ENCODE peak calls at places on chromosomes 7 and 10, in four cellular contexts. One of them, this sample, is unnamed.

GRCh38 chr10:79063661-79064490 is 4.9 kb upstream of the ZMIZ1 start:
- DNase-seq in effector memory CD4-positive, alpha-beta T cell: no peak
- DNase-seq in endothelial cell of umbilical vein: no peak
- DNase-seq in CD8-positive, alpha-beta T cell: no peak
- DNase-seq in this sample: peak; percentile 72

GRCh38 chr10:77673086-77673485 is 35.5 kb upstream of the KCNMA1 start:
- DNase-seq in effector memory CD4-positive, alpha-beta T cell: no peak
- DNase-seq in endothelial cell of umbilical vein: no peak
- DNase-seq in CD8-positive, alpha-beta T cell: no peak
- DNase-seq in this sample: no peak

GRCh38 chr7:39811161-39811614 is 138.9 kb upstream of the CDK13 start:
- DNase-seq in effector memory CD4-positive, alpha-beta T cell: no peak
- DNase-seq in endothelial cell of umbilical vein: no peak
- DNase-seq in CD8-positive, alpha-beta T cell: no peak
- DNase-seq in this sample: no peak

GRCh38 chr7:47440320-47440719 is 141.6 kb downstream of the TNS3 start:
- DNase-seq in effector memory CD4-positive, alpha-beta T cell: no peak
- DNase-seq in endothelial cell of umbilical vein: no peak
- DNase-seq in CD8-positive, alpha-beta T cell: no peak
- DNase-seq in this sample: no peak

GRCh38 chr10:34364253-34365037 is 450.7 kb downstream of the PARD3 start:
- DNase-seq in effector memory CD4-positive, alpha-beta T cell: no peak
- DNase-seq in endothelial cell of umbilical vein: no peak
- DNase-seq in CD8-positive, alpha-beta T cell: no peak
- DNase-seq in this sample: no peak

GRCh38 chr10:58950618-58951017 is 225.8 kb upstream of the PHYHIPL start:
- DNase-seq in effector memory CD4-positive, alpha-beta T cell: no peak
- DNase-seq in endothelial cell of umbilical vein: no peak
- DNase-seq in CD8-positive, alpha-beta T cell: no peak
- DNase-seq in this sample: no peak

GRCh38 chr7:105799677-105800076 is 76.7 kb downstream of the ATXN7L1 start:
- DNase-seq in effector memory CD4-positive, alpha-beta T cell: no peak
- DNase-seq in endothelial cell of umbilical vein: no peak
- DNase-seq in CD8-positive, alpha-beta T cell: no peak
- DNase-seq in this sample: no peak

GRCh38 chr10:92920866-92921265 is 72.5 kb downstream of the EXOC6 start:
- DNase-seq in effector memory CD4-positive, alpha-beta T cell: no peak
- DNase-seq in endothelial cell of umbilical vein: no peak
- DNase-seq in CD8-positive, alpha-beta T cell: no peak
- DNase-seq in this sample: no peak

GRCh38 chr7:106116162-106116704 is 4.1 kb upstream of the SYPL1 start:
- DNase-seq in effector memory CD4-positive, alpha-beta T cell: no peak
- DNase-seq in endothelial cell of umbilical vein: no peak
- DNase-seq in CD8-positive, alpha-beta T cell: no peak
- DNase-seq in this sample: no peak

GRCh38 chr7:91041901-91042457 is 222.3 kb upstream of the FZD1 start:
- DNase-seq in effector memory CD4-positive, alpha-beta T cell: no peak
- DNase-seq in endothelial cell of umbilical vein: no peak
- DNase-seq in CD8-positive, alpha-beta T cell: no peak
- DNase-seq in this sample: no peak

GRCh38 chr10:131277278-131277677 is 34.2 kb downstream of the TCERG1L start:
- DNase-seq in effector memory CD4-positive, alpha-beta T cell: no peak
- DNase-seq in endothelial cell of umbilical vein: no peak
- DNase-seq in CD8-positive, alpha-beta T cell: no peak
- DNase-seq in this sample: no peak

GRCh38 chr7:10708447-10708846 is 265.2 kb upstream of the PHF14 start:
- DNase-seq in effector memory CD4-positive, alpha-beta T cell: no peak
- DNase-seq in endothelial cell of umbilical vein: no peak
- DNase-seq in CD8-positive, alpha-beta T cell: no peak
- DNase-seq in this sample: no peak

GRCh38 chr10:112739219-112739969 is 210.7 kb upstream of the TCF7L2 start:
- DNase-seq in effector memory CD4-positive, alpha-beta T cell: no peak
- DNase-seq in endothelial cell of umbilical vein: no peak
- DNase-seq in CD8-positive, alpha-beta T cell: no peak
- DNase-seq in this sample: no peak

GRCh38 chr10:55223352-55223751 is 422.3 kb upstream of the PCDH15 start:
- DNase-seq in effector memory CD4-positive, alpha-beta T cell: no peak
- DNase-seq in endothelial cell of umbilical vein: no peak
- DNase-seq in CD8-positive, alpha-beta T cell: no peak
- DNase-seq in this sample: no peak

GRCh38 chr10:118753331-118753730 is 1.4 kb downstream of the CACUL1 start:
- DNase-seq in effector memory CD4-positive, alpha-beta T cell: no peak
- DNase-seq in endothelial cell of umbilical vein: peak; percentile 22
- DNase-seq in CD8-positive, alpha-beta T cell: no peak
- DNase-seq in this sample: no peak

GRCh38 chr10:109887272-109887671 is 36.0 kb downstream of the XPNPEP1 start:
- DNase-seq in effector memory CD4-positive, alpha-beta T cell: no peak
- DNase-seq in endothelial cell of umbilical vein: no peak
- DNase-seq in CD8-positive, alpha-beta T cell: no peak
- DNase-seq in this sample: no peak

GRCh38 chr7:19327011-19327410 is 181.8 kb upstream of the FERD3L start:
- DNase-seq in effector memory CD4-positive, alpha-beta T cell: no peak
- DNase-seq in endothelial cell of umbilical vein: peak; percentile 90
- DNase-seq in CD8-positive, alpha-beta T cell: no peak
- DNase-seq in this sample: no peak

GRCh38 chr10:110042181-110042580 is 34.4 kb downstream of the ADD3 start:
- DNase-seq in effector memory CD4-positive, alpha-beta T cell: no peak
- DNase-seq in endothelial cell of umbilical vein: peak; percentile 68
- DNase-seq in CD8-positive, alpha-beta T cell: no peak
- DNase-seq in this sample: no peak

GRCh38 chr7:158413962-158414961 is 173.4 kb downstream of the PTPRN2 start:
- DNase-seq in effector memory CD4-positive, alpha-beta T cell: no peak
- DNase-seq in endothelial cell of umbilical vein: no peak
- DNase-seq in CD8-positive, alpha-beta T cell: no peak
- DNase-seq in this sample: no peak

GRCh38 chr10:118969014-118969413 is 60.5 kb upstream of the NANOS1 start:
- DNase-seq in effector memory CD4-positive, alpha-beta T cell: no peak
- DNase-seq in endothelial cell of umbilical vein: no peak
- DNase-seq in CD8-positive, alpha-beta T cell: no peak
- DNase-seq in this sample: no peak

GRCh38 chr7:45171946-45172345 is 14.4 kb downstream of the RAMP3 start:
- DNase-seq in effector memory CD4-positive, alpha-beta T cell: no peak
- DNase-seq in endothelial cell of umbilical vein: no peak
- DNase-seq in CD8-positive, alpha-beta T cell: no peak
- DNase-seq in this sample: no peak

GRCh38 chr10:1434912-1435692 is 302.2 kb downstream of the ADARB2 start:
- DNase-seq in effector memory CD4-positive, alpha-beta T cell: no peak
- DNase-seq in endothelial cell of umbilical vein: no peak
- DNase-seq in CD8-positive, alpha-beta T cell: no peak
- DNase-seq in this sample: no peak

GRCh38 chr7:108079291-108080057 is 50.7 kb downstream of the LAMB4 start:
- DNase-seq in effector memory CD4-positive, alpha-beta T cell: no peak
- DNase-seq in endothelial cell of umbilical vein: peak; percentile 87
- DNase-seq in CD8-positive, alpha-beta T cell: no peak
- DNase-seq in this sample: no peak

GRCh38 chr10:103227416-103227815 is 18.3 kb upstream of the RPEL1 start:
- DNase-seq in effector memory CD4-positive, alpha-beta T cell: no peak
- DNase-seq in endothelial cell of umbilical vein: no peak
- DNase-seq in CD8-positive, alpha-beta T cell: no peak
- DNase-seq in this sample: no peak

GRCh38 chr7:118026791-118027190 is 153.6 kb upstream of the CTTNBP2 start:
- DNase-seq in effector memory CD4-positive, alpha-beta T cell: no peak
- DNase-seq in endothelial cell of umbilical vein: no peak
- DNase-seq in CD8-positive, alpha-beta T cell: no peak
- DNase-seq in this sample: no peak

GRCh38 chr10:30929901-30930520 is 101.7 kb downstream of the ZNF438 start:
- DNase-seq in effector memory CD4-positive, alpha-beta T cell: no peak
- DNase-seq in endothelial cell of umbilical vein: no peak
- DNase-seq in CD8-positive, alpha-beta T cell: no peak
- DNase-seq in this sample: no peak

GRCh38 chr7:32019008-32019578 is 51.1 kb downstream of the PDE1C start:
- DNase-seq in effector memory CD4-positive, alpha-beta T cell: no peak
- DNase-seq in endothelial cell of umbilical vein: no peak
- DNase-seq in CD8-positive, alpha-beta T cell: no peak
- DNase-seq in this sample: no peak

GRCh38 chr7:33979807-33980355 is 74.5 kb downstream of the BMPER start:
- DNase-seq in effector memory CD4-positive, alpha-beta T cell: no peak
- DNase-seq in endothelial cell of umbilical vein: no peak
- DNase-seq in CD8-positive, alpha-beta T cell: no peak
- DNase-seq in this sample: no peak

GRCh38 chr7:147861058-147861716 is 729.4 kb upstream of the C7orf33 start:
- DNase-seq in effector memory CD4-positive, alpha-beta T cell: no peak
- DNase-seq in endothelial cell of umbilical vein: no peak
- DNase-seq in CD8-positive, alpha-beta T cell: no peak
- DNase-seq in this sample: no peak

GRCh38 chr10:114623155-114623554 is 34.9 kb downstream of the ABLIM1 start:
- DNase-seq in effector memory CD4-positive, alpha-beta T cell: no peak
- DNase-seq in endothelial cell of umbilical vein: no peak
- DNase-seq in CD8-positive, alpha-beta T cell: no peak
- DNase-seq in this sample: no peak
- H3K4me3 ChIP-seq in effector memory CD4-positive, alpha-beta T cell: no peak overlapping the region
- H3K4me3 ChIP-seq in endothelial cell of umbilical vein: no peak overlapping the region
- H3K4me3 ChIP-seq in CD8-positive, alpha-beta T cell: no peak overlapping the region
- H3K4me3 ChIP-seq in this sample: no peak overlapping the region

DNA sequence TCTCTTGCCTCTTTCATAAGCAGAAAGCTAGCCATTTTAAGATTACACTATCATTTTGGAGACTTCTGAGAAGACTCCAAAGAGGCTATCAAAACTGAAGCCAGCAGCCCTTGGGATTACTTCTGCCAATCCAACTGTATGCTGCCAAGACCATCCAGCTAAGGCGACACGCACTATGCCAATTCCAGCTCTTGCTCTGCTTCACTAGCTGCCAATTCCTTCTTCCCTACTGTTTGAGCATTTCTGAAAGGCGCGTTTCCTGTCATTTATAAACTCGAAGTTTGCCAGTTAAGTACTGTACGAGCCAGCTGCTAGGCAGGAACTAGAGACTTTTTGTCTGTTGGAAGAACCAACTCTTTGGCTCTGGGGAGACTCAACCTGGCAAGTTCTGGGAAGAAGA is 36.5 kb downstream of the MALSU1 start:
- DNase-seq in effector memory CD4-positive, alpha-beta T cell: no peak
- DNase-seq in endothelial cell of umbilical vein: peak; percentile 83
- DNase-seq in CD8-positive, alpha-beta T cell: no peak
- DNase-seq in this sample: no peak
- H3K4me1 ChIP-seq in effector memory CD4-positive, alpha-beta T cell: no peaks in the 10 kb centered on the region
- H3K4me1 ChIP-seq in endothelial cell of umbilical vein: peaks cover 51% of the 10 kb centered on the region
- H3K4me1 ChIP-seq in CD8-positive, alpha-beta T cell: no peaks in the 10 kb centered on the region
- H3K4me1 ChIP-seq in this sample: no peaks in the 10 kb centered on the region

GRCh38 chr10:100672199-100672598 is 73.2 kb upstream of the PAX2 start:
- DNase-seq in effector memory CD4-positive, alpha-beta T cell: no peak
- DNase-seq in endothelial cell of umbilical vein: no peak
- DNase-seq in CD8-positive, alpha-beta T cell: no peak
- DNase-seq in this sample: no peak

GRCh38 chr10:100670368-100670767 is 75.0 kb upstream of the PAX2 start:
- DNase-seq in effector memory CD4-positive, alpha-beta T cell: no peak
- DNase-seq in endothelial cell of umbilical vein: no peak
- DNase-seq in CD8-positive, alpha-beta T cell: no peak
- DNase-seq in this sample: no peak

GRCh38 chr10:100669616-100670015 is 75.8 kb upstream of the PAX2 start:
- DNase-seq in effector memory CD4-positive, alpha-beta T cell: no peak
- DNase-seq in endothelial cell of umbilical vein: no peak
- DNase-seq in CD8-positive, alpha-beta T cell: no peak
- DNase-seq in this sample: no peak

GRCh38 chr10:100668001-100668400 is 77.4 kb upstream of the PAX2 start:
- DNase-seq in effector memory CD4-positive, alpha-beta T cell: no peak
- DNase-seq in endothelial cell of umbilical vein: no peak
- DNase-seq in CD8-positive, alpha-beta T cell: no peak
- DNase-seq in this sample: no peak

DNA sequence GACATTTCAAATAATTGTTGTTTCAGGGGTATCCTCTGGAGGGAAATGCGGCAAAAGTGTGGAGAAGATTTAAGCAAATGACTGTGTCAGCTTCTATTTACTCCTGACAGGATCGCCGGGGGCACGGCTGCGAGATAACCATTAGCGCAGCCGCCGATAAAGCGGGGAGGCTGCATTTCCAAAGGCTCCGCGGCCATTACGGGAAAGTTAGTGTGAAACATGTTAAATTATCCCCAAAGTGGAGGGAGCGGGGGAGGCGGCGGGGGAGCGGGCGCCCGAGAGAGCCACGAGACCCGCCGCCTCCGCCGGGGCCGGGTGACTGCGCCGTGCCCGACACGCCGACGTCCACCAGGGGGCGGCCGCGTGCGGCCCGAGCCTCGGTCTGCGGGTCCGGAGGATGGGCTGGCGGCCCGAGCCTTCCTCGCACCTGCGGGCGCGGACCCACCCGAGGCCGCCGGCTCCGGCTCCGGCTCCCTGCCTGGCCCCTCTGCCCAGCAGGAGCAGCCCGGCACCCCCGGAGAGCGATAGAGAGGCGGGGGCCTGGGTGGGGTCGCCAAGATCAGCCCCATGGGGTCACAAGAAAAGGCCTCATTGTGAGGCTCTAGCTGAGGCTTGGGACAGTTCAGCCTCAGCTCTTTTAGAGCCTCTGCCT is 74.4 kb upstream of the PAX2 start:
- DNase-seq in effector memory CD4-positive, alpha-beta T cell: peak; percentile 17
- DNase-seq in endothelial cell of umbilical vein: no peak
- DNase-seq in CD8-positive, alpha-beta T cell: peak; percentile 34
- DNase-seq in this sample: peak; percentile 51
- H3K4me3 ChIP-seq in effector memory CD4-positive, alpha-beta T cell: peak overlapping the region; percentile 22
- H3K4me3 ChIP-seq in endothelial cell of umbilical vein: no peak overlapping the region
- H3K4me3 ChIP-seq in CD8-positive, alpha-beta T cell: no peak overlapping the region
- H3K4me3 ChIP-seq in this sample: no peak overlapping the region

GRCh38 chr10:127921751-127922140 is 14.8 kb downstream of the PTPRE start:
- DNase-seq in effector memory CD4-positive, alpha-beta T cell: no peak
- DNase-seq in endothelial cell of umbilical vein: peak; percentile 42
- DNase-seq in CD8-positive, alpha-beta T cell: no peak
- DNase-seq in this sample: no peak

GRCh38 chr10:127922206-127922605 is 15.3 kb downstream of the PTPRE start:
- DNase-seq in effector memory CD4-positive, alpha-beta T cell: no peak
- DNase-seq in endothelial cell of umbilical vein: no peak
- DNase-seq in CD8-positive, alpha-beta T cell: no peak
- DNase-seq in this sample: no peak

GRCh38 chr10:127919418-127920191 is 12.7 kb downstream of the PTPRE start:
- DNase-seq in effector memory CD4-positive, alpha-beta T cell: no peak
- DNase-seq in endothelial cell of umbilical vein: peak; percentile 83
- DNase-seq in CD8-positive, alpha-beta T cell: no peak
- DNase-seq in this sample: no peak

GRCh38 chr10:127921075-127921750 is 14.3 kb downstream of the PTPRE start:
- DNase-seq in effector memory CD4-positive, alpha-beta T cell: no peak
- DNase-seq in endothelial cell of umbilical vein: no peak
- DNase-seq in CD8-positive, alpha-beta T cell: no peak
- DNase-seq in this sample: no peak

DNA sequence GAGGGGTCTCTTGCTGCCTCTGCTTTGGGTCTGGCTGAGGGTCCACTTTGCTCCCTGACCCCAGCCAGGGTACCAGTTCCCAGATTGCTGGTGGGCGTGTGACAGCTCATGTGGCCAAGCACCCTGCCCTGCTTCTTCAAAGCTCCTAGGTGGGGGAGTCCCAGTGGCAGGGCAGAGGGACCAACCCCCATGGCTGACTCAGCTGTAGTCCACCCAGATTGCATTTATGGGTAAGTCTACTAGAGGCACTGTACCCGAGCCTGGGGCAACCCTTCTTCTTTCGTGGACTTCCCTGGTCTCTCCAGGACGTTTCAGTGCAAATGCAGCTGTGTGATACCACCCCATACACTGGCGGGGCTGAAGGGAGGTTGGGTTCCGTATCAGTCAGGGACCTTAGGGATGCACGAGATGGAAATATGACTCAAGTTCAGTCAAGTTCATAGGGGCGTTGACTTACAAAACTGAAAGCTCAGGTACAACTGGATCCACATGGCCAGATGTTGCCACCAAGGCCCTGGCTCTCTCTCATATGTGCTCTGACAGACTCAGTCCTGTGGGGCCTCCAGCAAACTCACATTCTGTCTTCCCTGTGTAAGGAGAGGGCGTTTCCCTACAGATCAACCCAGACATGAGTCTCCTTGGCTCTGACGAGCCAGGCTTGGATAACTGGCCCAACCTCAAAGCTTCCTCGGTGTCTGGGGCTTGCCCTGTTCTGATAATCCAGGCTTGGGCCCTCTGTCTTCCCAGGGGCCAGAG is 13.6 kb downstream of the PTPRE start:
- DNase-seq in effector memory CD4-positive, alpha-beta T cell: no peak
- DNase-seq in endothelial cell of umbilical vein: no peak
- DNase-seq in CD8-positive, alpha-beta T cell: no peak
- DNase-seq in this sample: no peak
- H3K4me1 ChIP-seq in effector memory CD4-positive, alpha-beta T cell: no peaks in the 10 kb centered on the region
- H3K4me1 ChIP-seq in endothelial cell of umbilical vein: peaks cover 58% of the 10 kb centered on the region
- H3K4me1 ChIP-seq in CD8-positive, alpha-beta T cell: no peaks in the 10 kb centered on the region
- H3K4me1 ChIP-seq in this sample: no peaks in the 10 kb centered on the region